ENCODE peak calls at places on chromosome 5, in five cellular contexts. A is fibroblast of lung; U is PC-9; N is cardiac muscle cell; T is CD4-positive, CD25-positive, alpha-beta regulatory T cell. G is an unnamed sample. For H3K36me3, the result is how much of the 10 kb centered on the place peaks cover.

GRCh38 chr5:6914336-6914735 is 201.1 kb downstream of the TENT4A start:
- DNase-seq in A (no peak), T (no peak), U (no peak), N (no peak), G (no peak)

GRCh38 chr5:135038829-135039525 is 4.9 kb upstream of the PITX1 start:
- DNase-seq in N (no peak), U (no peak), T (no peak), A (no peak), G (no peak)

GRCh38 chr5:175467983-175468698 is 10.2 kb upstream of the SFXN1 start:
- DNase-seq in T (no peak), N (no peak), A (no peak), U (no peak), G (no peak)

GRCh38 chr5:52801329-52801728 is 13.6 kb downstream of the ITGA1 start:
- DNase-seq in U (no peak), A (peak), N (peak), T (peak), G (no peak)

GRCh38 chr5:91272858-91273257 is 110.3 kb downstream of the ARRDC3 start:
- DNase-seq in A (no peak), U (no peak), T (no peak), N (no peak), G (no peak)

GRCh38 chr5:1748271-1748670 is 51.4 kb downstream of the MRPL36 start:
- DNase-seq in N (no peak), A (no peak), U (no peak), T (no peak), G (no peak)

GRCh38 chr5:127930311-127930710 is 153.3 kb upstream of the SLC12A2 start:
- DNase-seq in U (peak), T (no peak), N (no peak), A (no peak), G (no peak)

GRCh38 chr5:115979203-115979602 is 16.9 kb downstream of the LVRN start:
- DNase-seq in A (no peak), U (no peak), N (no peak), T (no peak), G (no peak)

GRCh38 chr5:98977723-98978122 is 48.9 kb upstream of the CHD1 start:
- DNase-seq in N (no peak), A (no peak), U (no peak), T (no peak), G (no peak)

GRCh38 chr5:72770266-72770665 is 46.2 kb upstream of the TNPO1 start:
- DNase-seq in N (no peak), T (no peak), U (no peak), A (no peak), G (no peak)

GRCh38 chr5:72818866-72819534 is 2.5 kb downstream of the TNPO1 start:
- DNase-seq in N (peak), A (peak), T (peak), U (peak), G (peak)

GRCh38 chr5:1823381-1824034 is 22.3 kb downstream of the NDUFS6 start:
- DNase-seq in U (no peak), A (no peak), T (no peak), N (no peak), G (no peak)

GRCh38 chr5:176664886-176665285 is 17.6 kb downstream of the TSPAN17 start:
- DNase-seq in A (no peak), N (no peak), U (no peak), T (no peak), G (no peak)

GRCh38 chr5:124059200-124059599 is 547.2 kb downstream of the CSNK1G3 start:
- DNase-seq in T (no peak), N (no peak), A (no peak), U (no peak), G (no peak)

GRCh38 chr5:137808503-137809135 is 54.5 kb upstream of the HNRNPA0 start:
- DNase-seq in U (no peak), N (no peak), A (no peak), T (no peak), G (no peak)

GRCh38 chr5:97998946-97999345 is 774.5 kb upstream of the RGMB start:
- DNase-seq in A (peak), T (no peak), N (no peak), U (no peak), G (no peak)

GRCh38 chr5:87027570-87027969 is 240.1 kb upstream of the RASA1 start:
- DNase-seq in A (no peak), U (no peak), N (no peak), T (no peak), G (no peak)

GRCh38 chr5:130978475-130978874 is 186.6 kb downstream of the HINT1 start:
- DNase-seq in U (no peak), T (no peak), N (no peak), A (no peak), G (no peak)

GRCh38 chr5:35919191-35919590 is 19.2 kb downstream of the CAPSL start:
- DNase-seq in U (peak), N (no peak), A (peak), T (no peak), G (no peak)

GRCh38 chr5:159051431-159052281 is 48.1 kb downstream of the EBF1 start:
- DNase-seq in A (peak), T (peak), U (no peak), N (peak), G (no peak)

GRCh38 chr5:127297348-127298035 is 6.9 kb downstream of the MEGF10 start:
- DNase-seq in U (no peak), A (no peak), N (no peak), T (no peak), G (no peak)

GRCh38 chr5:82314964-82315728 is 37.0 kb upstream of the RPS23 start:
- DNase-seq in T (no peak), N (no peak), A (peak), U (no peak), G (no peak)

GRCh38 chr5:138725885-138726457 is 27.3 kb upstream of the CTNNA1 start:
- DNase-seq in T (no peak), U (no peak), A (no peak), N (no peak), G (no peak)

GRCh38 chr5:176780951-176781350 is 29.4 kb upstream of the UNC5A start:
- DNase-seq in N (peak), T (no peak), U (no peak), A (no peak), G (no peak)

GRCh38 chr5:78591972-78592700 is 56.4 kb downstream of the LHFPL2 start:
- DNase-seq in A (no peak), T (no peak), N (no peak), U (no peak), G (no peak)

GRCh38 chr5:14452685-14453084 is 128.9 kb upstream of the OTULINL start:
- DNase-seq in N (no peak), T (no peak), U (no peak), A (peak), G (no peak)

GRCh38 chr5:82793808-82794419 is 283.3 kb downstream of the TMEM167A start:
- DNase-seq in A (peak), U (no peak), T (peak), N (no peak), G (peak)

GRCh38 chr5:91382530-91383026 is 539 bp downstream of the ARRDC3 start:
- DNase-seq in U (no peak), A (peak), T (peak), N (peak), G (peak)

GRCh38 chr5:134490255-134490924 is 35.1 kb upstream of the JADE2 start:
- DNase-seq in N (no peak), T (no peak), U (no peak), A (no peak), G (no peak)

GRCh38 chr5:98769256-98770157 is 4.0 kb upstream of the RGMB start:
- DNase-seq in U (peak), N (peak), A (peak), T (peak), G (peak)

GRCh38 chr5:168301593-168302388 is 10.3 kb downstream of the WWC1 start:
- DNase-seq in N (no peak), A (no peak), U (peak), T (no peak), G (no peak)

GRCh38 chr5:31741496-31741895 is 102.6 kb downstream of the PDZD2 start:
- DNase-seq in A (no peak), U (no peak), N (no peak), T (no peak), G (no peak)

GRCh38 chr5:133234911-133235310 is 183.1 kb downstream of the HSPA4 start:
- DNase-seq in N (no peak), T (no peak), A (no peak), U (no peak), G (no peak)

GRCh38 chr5:172872997-172873491 is 39.0 kb downstream of the ERGIC1 start:
- DNase-seq in A (peak), N (peak), T (no peak), U (no peak), G (no peak)

DNA sequence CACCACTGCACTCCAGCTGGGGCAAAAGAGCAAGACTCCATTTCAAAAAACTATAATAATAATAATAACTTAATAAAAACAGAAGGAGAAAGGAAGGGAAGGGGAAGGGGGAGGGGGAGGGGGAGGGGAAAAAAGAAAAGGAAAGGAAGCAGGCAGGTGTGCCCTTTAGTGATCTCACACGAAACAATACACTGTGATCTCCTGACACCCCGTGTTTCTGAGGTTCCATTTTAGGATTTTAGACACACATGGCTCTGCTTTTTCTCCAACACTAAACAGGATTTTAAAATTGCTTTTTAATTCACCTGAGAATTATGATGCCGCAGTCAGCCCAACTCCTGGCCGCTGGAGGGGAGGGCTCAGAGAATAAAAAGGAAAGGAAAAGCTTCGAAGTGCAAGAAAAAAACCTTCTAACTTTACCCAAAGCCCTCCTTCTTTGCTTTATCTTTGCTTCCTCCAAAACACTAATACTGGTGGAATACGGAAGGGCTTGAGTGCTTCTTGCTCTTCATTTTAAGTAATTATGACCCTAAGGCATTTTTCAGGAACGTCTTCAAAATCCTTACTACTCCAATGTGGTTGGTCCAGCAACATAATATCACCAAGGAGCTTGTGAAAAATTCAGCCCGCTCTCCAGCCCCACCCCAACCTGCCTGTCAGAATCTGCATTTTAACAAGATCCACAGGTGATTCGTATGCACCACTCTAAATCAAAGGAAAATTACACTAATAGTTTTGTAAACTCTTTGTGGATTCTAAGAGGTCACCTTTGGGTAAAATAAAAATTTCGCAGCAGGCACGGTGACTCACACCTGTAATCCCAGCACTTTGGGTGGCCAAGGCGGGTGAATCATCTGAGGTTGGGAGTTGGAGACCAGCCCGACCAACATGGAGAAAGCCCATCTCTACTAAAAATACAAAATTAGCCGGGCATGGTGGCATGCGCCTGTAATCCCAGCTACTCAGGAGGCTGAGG is 66.0 kb downstream of the MYO10 start:
- DNase-seq in T (no peak), N (no peak), U (peak), A (no peak), G (no peak)
- H3K27ac ChIP-seq in T (no peak), N (no peak), U (peak), A (no peak), G (no peak)

DNA sequence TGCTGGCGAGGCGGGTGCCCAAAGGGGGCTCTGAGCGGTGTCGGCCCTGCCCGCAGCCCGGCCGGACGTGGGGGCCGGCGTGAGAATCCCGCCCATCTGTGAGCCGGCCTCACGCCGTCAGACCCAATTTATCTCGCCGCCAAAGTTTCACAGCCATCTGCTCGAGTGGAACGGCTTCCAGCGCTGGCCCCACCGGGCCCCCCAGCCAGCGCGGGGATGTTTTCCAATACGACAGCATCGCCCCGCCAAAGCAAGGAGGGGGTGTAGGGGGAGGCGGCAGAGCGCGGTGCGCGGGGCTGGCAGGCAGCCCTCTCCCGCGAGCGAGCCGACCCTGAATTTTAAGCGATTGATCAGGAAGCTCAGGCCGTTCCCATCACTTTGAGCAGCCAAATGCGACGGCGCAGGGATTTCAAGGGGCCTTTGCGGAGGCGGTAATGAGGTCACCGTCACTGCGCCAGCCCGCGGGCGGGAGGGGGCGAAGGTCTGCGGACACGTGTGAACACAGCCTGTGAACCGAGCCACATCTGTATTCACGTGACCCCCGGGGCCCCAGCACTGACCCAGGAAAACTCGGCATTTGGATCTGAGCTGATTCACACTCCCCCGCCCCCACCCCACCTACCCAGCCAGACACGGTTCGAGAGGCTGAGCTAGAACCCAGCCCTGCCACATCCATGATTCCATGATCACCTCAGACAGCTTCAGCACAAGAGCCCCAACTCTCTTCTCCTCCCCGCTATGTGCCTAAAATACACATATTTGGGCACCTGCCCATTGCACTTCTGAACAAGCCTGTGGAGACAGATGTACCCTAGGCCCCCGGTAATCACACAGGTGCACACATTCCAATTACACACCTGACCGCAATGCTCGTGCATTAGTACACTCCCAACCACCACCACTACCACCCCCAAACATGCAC is 47.8 kb upstream of the PSD2 start:
- DNase-seq in T (no peak), A (peak), U (no peak), N (peak), G (peak)
- H3K36me3 ChIP-seq in T (under half), A (under half), U (under half), N (under half), G (under half)

GRCh38 chr5:77210091-77211012 is at the start of gene PDE8B:
- DNase-seq in N (peak), A (no peak), U (no peak), T (peak), G (peak)
- H3K4me3 ChIP-seq in N (peak), A (peak), U (peak), T (no peak), G (no peak)

DNA sequence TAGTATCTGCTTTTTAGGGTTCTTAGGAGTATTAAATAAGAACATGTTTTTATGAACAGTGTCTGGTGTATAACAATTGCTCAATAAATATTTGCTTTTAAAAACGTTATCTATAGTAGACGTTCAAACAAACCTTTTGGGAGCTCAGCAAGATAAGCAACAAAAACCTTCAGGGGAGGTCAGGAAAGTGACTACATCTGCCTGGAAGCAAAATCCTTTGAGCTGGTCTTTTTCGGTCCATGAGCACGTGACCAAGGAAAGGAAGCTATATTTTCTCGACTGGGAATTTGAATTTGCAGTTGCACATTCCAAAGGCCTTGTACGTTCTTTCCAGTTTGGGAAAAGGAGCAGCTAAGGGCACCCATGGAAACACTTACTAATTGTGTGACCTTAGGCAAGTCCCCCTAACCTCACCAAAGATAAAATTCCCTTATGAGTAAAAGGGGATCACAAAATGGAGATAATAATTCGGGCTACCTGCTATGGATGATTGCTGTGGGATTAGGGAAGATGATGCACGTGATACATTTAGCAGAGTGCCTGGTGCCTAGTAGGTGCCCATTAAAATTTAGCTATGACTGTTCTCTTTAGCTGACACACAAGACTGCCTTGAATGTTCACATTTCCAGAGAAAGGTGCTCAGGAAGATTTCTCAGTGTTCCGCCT is 45.4 kb downstream of the PTTG1 start:
- DNase-seq in U (no peak), T (no peak), A (no peak), N (no peak), G (no peak)
- H3K27ac ChIP-seq in U (no peak), T (peak), A (no peak), N (no peak), G (peak)

GRCh38 chr5:149517461-149518122 is 33.6 kb downstream of the CSNK1A1 start:
- DNase-seq in N (peak), T (no peak), A (peak), U (no peak), G (no peak)

GRCh38 chr5:149526855-149527590 is 24.2 kb downstream of the CSNK1A1 start:
- DNase-seq in A (no peak), N (no peak), T (no peak), U (no peak), G (no peak)

GRCh38 chr5:149519624-149520023 is 31.6 kb downstream of the CSNK1A1 start:
- DNase-seq in U (no peak), N (no peak), A (no peak), T (no peak), G (no peak)

GRCh38 chr5:149521739-149522373 is 29.4 kb downstream of the CSNK1A1 start:
- DNase-seq in T (no peak), N (no peak), A (no peak), U (no peak), G (no peak)
- H3K36me3 ChIP-seq in T (under half), N (under half), A (under half), U (half or more), G (under half)

DNA sequence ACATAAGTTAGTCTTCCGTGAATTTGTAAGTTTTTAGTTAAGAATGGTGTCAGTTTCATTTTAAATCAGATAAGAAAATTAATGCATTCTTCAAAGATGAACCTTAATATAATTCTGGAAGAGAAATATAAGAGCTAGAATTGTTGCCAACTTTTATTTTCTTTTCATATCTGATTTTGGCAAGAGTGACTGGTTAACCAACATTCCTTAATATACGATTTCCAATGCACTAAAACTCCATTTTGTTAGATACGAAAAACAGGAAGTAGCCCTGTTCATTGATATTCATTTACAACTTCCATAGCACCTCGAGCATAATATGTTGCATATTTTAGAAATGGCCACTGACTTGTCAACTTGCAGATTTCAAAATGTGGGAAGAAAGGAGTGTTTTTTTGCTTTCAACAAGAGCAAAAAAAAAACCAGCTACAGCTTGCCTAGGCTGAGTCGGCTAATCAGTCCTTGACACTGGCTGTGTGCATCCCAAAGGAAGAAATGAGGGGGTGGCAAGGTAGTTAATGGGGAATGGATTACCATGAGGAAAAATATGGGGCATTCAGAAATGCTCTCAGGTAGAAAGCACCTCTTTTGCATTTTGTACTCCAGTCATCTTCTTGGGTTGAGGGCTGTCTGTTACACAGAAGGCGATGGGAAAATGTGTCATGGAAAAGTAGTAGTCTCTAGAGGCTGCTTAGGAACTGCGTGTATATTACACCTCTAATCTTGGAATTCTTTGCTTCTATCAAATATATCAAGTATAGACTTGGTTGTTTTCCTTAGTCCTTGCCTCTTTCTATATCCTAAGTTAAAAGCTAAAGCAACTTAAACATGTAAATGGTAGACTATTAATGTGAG is 3.9 kb downstream of the MAP3K1 start:
- DNase-seq in N (no peak), A (peak), U (peak), T (no peak), G (no peak)
- H3K4me3 ChIP-seq in N (peak), A (peak), U (peak), T (peak), G (peak)

GRCh38 chr5:147148715-147149114 is 86.1 kb upstream of the STK32A start:
- DNase-seq in U (no peak), A (no peak), N (no peak), T (no peak), G (no peak)
- H3K27ac ChIP-seq in U (no peak), A (no peak), N (no peak), T (no peak), G (no peak)

G was measured in CD8-positive, alpha-beta memory T cell.